ENCODE peak calls at places on chromosomes 5 and 9, in eight cellular contexts. P is activated CD4-positive, CD25-positive, alpha-beta regulatory T cell; Q is stimulated activated CD4-positive, alpha-beta T cell treated with anti-CD3 and anti-CD28 coated beads, Interleukin-2, amount 100 ng/mL, for 24 hours; U is ACHN; H is T47D; I is posterior vena cava; T is EH; X is HS-5. J is an unnamed sample.

GRCh38 chr9:34588671-34589370 is 703 bp downstream of the CNTFR start:
- DNase-seq in T (no peak), X (no peak), H (no peak), I (no peak), P (no peak), Q (no peak), U (no peak), J (peak)

GRCh38 chr5:98458004-98458403 is 315.5 kb upstream of the RGMB start:
- DNase-seq in U (no peak), H (no peak), Q (no peak), T (peak), P (no peak), I (no peak), X (no peak), J (peak)

GRCh38 chr5:150486402-150487198 is 21.3 kb upstream of the NDST1 start:
- DNase-seq in H (peak), X (no peak), P (peak), I (peak), U (peak), Q (peak), T (peak), J (peak)

GRCh38 chr5:170353946-170354345 is 35.2 kb downstream of the KCNMB1 start:
- DNase-seq in H (no peak), P (no peak), I (no peak), T (no peak), Q (no peak), X (no peak), U (no peak), J (no peak)

GRCh38 chr5:149135536-149136201 is 5.6 kb upstream of the ABLIM3 start:
- DNase-seq in I (no peak), H (no peak), T (peak), U (no peak), P (no peak), Q (no peak), X (no peak), J (peak)

GRCh38 chr5:176151286-176151685 is 86.9 kb upstream of the SIMC1 start:
- DNase-seq in U (no peak), T (peak), X (peak), I (no peak), Q (no peak), P (no peak), H (no peak), J (peak)

GRCh38 chr9:28799876-28800275 is 1226.6 kb upstream of the C9orf72 start:
- DNase-seq in H (no peak), I (no peak), X (no peak), Q (no peak), T (no peak), P (no peak), U (no peak), J (no peak)

GRCh38 chr9:91992636-91993035 is 42.6 kb upstream of the ROR2 start:
- DNase-seq in Q (no peak), H (no peak), T (peak), P (no peak), X (no peak), U (no peak), I (no peak), J (peak)

GRCh38 chr9:114038724-114039313 is 39.3 kb downstream of the AMBP start:
- DNase-seq in X (no peak), H (no peak), T (no peak), U (no peak), Q (no peak), P (no peak), I (no peak), J (no peak)

GRCh38 chr9:95215368-95215898 is 102.1 kb downstream of the FANCC start:
- DNase-seq in I (no peak), P (no peak), T (no peak), U (no peak), X (no peak), H (no peak), Q (no peak), J (no peak)

GRCh38 chr5:131430794-131431193 is 166.9 kb downstream of the CDC42SE2 start:
- DNase-seq in Q (no peak), X (no peak), H (no peak), T (peak), I (no peak), P (no peak), U (no peak), J (no peak)

GRCh38 chr9:93591706-93592388 is 15.5 kb downstream of the PHF2 start:
- DNase-seq in Q (no peak), P (no peak), H (no peak), X (no peak), T (no peak), I (peak), U (no peak), J (no peak)

GRCh38 chr5:10636363-10637142 is 72.7 kb downstream of the ANKRD33B start:
- DNase-seq in T (no peak), X (no peak), U (no peak), I (peak), H (no peak), P (no peak), Q (no peak), J (no peak)

GRCh38 chr9:37345038-37345437 is 77.5 kb upstream of the GRHPR start:
- DNase-seq in U (no peak), T (no peak), Q (no peak), X (no peak), P (no peak), H (no peak), I (no peak), J (no peak)

GRCh38 chr5:10233505-10233904 is 16.2 kb downstream of the ATPSCKMT start:
- DNase-seq in T (peak), P (no peak), U (peak), I (no peak), X (peak), Q (no peak), H (no peak), J (peak)

GRCh38 chr5:134101686-134102439 is 12.6 kb upstream of the TCF7 start:
- DNase-seq in Q (peak), T (peak), X (no peak), P (peak), H (peak), I (no peak), U (peak), J (peak)

GRCh38 chr9:92438900-92439526 is 14.7 kb upstream of the OMD start:
- DNase-seq in Q (no peak), T (peak), I (no peak), U (peak), P (no peak), X (no peak), H (no peak), J (peak)

GRCh38 chr9:114000671-114001409 is 77.3 kb downstream of the AMBP start:
- DNase-seq in Q (no peak), X (no peak), T (peak), I (peak), H (no peak), U (no peak), P (no peak), J (no peak)

GRCh38 chr9:91059713-91060112 is 258.1 kb downstream of the SYK start:
- DNase-seq in X (no peak), U (no peak), Q (no peak), H (no peak), T (peak), P (no peak), I (no peak), J (peak)

GRCh38 chr5:159451197-159452052 is 121.1 kb upstream of the IL12B start:
- DNase-seq in U (peak), H (no peak), I (no peak), T (peak), Q (no peak), P (no peak), X (peak), J (peak)

GRCh38 chr5:72988769-72989168 is 32.9 kb downstream of the FCHO2 start:
- DNase-seq in U (no peak), P (no peak), I (no peak), H (no peak), X (no peak), Q (no peak), T (peak), J (no peak)

GRCh38 chr9:3437031-3437430 is 88.8 kb downstream of the RFX3 start:
- DNase-seq in H (no peak), Q (no peak), T (no peak), P (no peak), X (no peak), U (no peak), I (no peak), J (no peak)

GRCh38 chr5:50738864-50739263 is 72.4 kb downstream of the PARP8 start:
- DNase-seq in U (no peak), P (no peak), Q (no peak), T (no peak), I (no peak), H (no peak), X (no peak), J (no peak)

GRCh38 chr5:21919417-21920022 is 933.6 kb downstream of the CDH12 start:
- DNase-seq in T (no peak), P (no peak), H (peak), I (no peak), Q (no peak), X (peak), U (peak), J (peak)

J was measured in adipocyte.